ENCODE peak calls at places on chromosomes 11 and 22, in four cellular contexts. N is H1, D is neuronal stem cell, R is trophoblast cell. A is an unnamed sample.

GRCh38 chr11:12042215-12042676 is 33.8 kb upstream of the DKK3 start:
- DNase-seq in N (no peak), D (no peak), R (peak; percentile 93), A (peak; percentile 98)

GRCh38 chr11:17991799-17992433 is 20.9 kb downstream of the SERGEF start:
- DNase-seq in N (no peak), D (no peak), R (peak; percentile 76), A (peak; percentile 65)

GRCh38 chr11:84103096-84103495 is 816.9 kb upstream of the CCDC90B start:
- DNase-seq in N (no peak), D (peak; percentile 61), R (no peak), A (no peak)

GRCh38 chr11:65588199-65589054 is 7.2 kb downstream of the KCNK7 start:
- DNase-seq in N (no peak), D (no peak), R (peak; percentile 43), A (peak; percentile 59)

GRCh38 chr11:126109941-126110731 is 47.5 kb upstream of the CDON start:
- DNase-seq in N (no peak), D (no peak), R (no peak), A (peak; percentile 52)

GRCh38 chr22:17717708-17718107 is 56.6 kb downstream of the BID start:
- DNase-seq in N (no peak), D (no peak), R (peak; percentile 84), A (peak; percentile 38)

GRCh38 chr11:8765294-8765693 is 82.7 kb downstream of the RPL27A start:
- DNase-seq in N (no peak), D (no peak), R (peak; percentile 44), A (peak; percentile 72)

GRCh38 chr11:17719940-17720795 is 797 bp downstream of the MYOD1 start:
- DNase-seq in N (peak; percentile 81), D (no peak), R (peak; percentile 50), A (no peak)

GRCh38 chr11:120793150-120793549 is 230.8 kb upstream of the TBCEL start:
- DNase-seq in N (no peak), D (no peak), R (no peak), A (no peak)

GRCh38 chr11:16792426-16792825 is 54.0 kb downstream of the C11orf58 start:
- DNase-seq in N (no peak), D (no peak), R (no peak), A (peak; percentile 22)

DNA sequence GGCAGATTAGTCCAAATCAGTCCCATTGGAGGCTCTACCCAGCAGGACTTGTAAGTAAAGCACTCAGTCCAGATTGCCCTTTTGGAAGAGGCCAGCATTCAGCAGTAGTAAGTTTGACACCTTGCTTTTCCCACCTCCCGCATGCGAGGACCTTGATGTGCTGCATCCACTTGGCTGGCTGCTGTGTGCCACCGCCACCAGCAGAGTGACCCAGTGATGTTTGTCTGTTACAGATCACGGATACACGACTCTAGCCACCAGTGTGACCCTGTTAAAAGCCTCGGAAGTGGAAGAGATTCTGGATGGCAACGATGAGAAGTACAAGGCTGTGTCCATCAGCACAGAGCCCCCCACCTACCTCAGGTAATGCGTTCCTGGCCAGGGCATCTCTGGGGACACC is 6.6 kb downstream of the SMARCB1 start:
- DNase-seq in N (no peak), D (no peak), R (peak; percentile 45), A (no peak)
- H3K36me3 ChIP-seq in N (peaks cover 32% of the 10 kb centered on the region), D (peaks cover 34% of the 10 kb centered on the region), R (peaks cover 50% of the 10 kb centered on the region), A (peaks cover 58% of the 10 kb centered on the region)

DNA sequence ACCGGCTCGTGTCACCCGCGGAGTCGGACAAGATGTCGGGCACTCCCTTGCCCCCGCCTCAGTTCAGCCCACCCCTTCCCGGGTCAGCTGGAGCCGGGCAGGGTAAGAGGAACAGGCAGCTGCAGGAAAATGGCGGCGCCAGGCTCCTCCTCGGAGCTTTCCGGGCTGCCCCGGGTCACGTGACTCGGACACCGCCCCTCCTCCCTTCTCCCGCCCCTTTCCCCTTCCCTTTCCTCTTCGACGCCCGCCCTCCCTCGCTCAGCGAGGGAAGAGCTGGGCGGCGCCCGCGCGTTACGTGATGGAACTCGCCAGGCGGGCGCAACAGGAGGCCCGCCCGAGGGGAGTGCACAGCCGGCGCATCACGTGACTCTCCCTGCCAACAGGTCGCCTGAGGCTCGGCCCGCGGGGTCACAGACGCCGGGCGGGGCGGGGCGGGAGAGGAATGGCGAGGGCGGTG is at the start of gene PICALM:
- DNase-seq in N (peak; percentile 97), D (peak; percentile 97), R (peak; percentile 100), A (peak; percentile 99)
- H2BK12ac ChIP-seq in N (peak within 1 kb of the TSS; percentile 93), D (no peak within 1 kb of the TSS), R (peak within 1 kb of the TSS; percentile 85), A (peak within 1 kb of the TSS; percentile 87)

DNA sequence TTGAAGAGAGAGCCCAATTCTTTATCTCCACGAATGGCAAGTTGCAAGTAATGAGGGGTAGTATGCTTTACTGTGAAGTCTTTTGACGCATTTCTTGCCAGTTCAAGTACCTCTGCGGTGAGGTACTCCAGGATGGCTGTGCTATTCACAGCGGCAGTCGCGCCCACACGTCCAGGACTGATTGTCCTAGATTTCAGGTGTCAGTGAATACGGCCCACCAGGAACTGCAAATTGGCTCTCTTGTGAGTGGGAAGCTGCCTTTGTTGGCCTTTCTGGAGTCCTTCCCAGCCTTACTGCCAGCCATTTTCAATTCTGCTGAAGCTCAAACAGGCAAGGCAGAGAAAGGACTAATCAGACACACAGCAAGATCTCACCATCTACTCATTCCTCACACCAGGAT is 8.5 kb downstream of the PPFIA1 start:
- DNase-seq in N (no peak), D (no peak), R (no peak), A (no peak)
- H3K36me3 ChIP-seq in N (peaks cover 51% of the 10 kb centered on the region), D (peaks cover 18% of the 10 kb centered on the region), R (peaks cover 22% of the 10 kb centered on the region), A (peaks cover 23% of the 10 kb centered on the region)

GRCh38 chr11:19674831-19675230 is 37.8 kb upstream of the NAV2 start:
- DNase-seq in N (no peak), D (no peak), R (no peak), A (no peak)
- H2BK12ac ChIP-seq in N (no peak overlapping the region), D (no peak overlapping the region), R (no peak overlapping the region), A (no peak overlapping the region)